ENCODE peak calls at places on chromosomes 3 and 15, in four cellular contexts. X is NCI-H774; H is retina; Q is activated CD8-positive, alpha-beta memory T cell treated with anti-CD3 and anti-CD28 coated beads, Interleukin-2, amount 10 ng/mL, durations not matched to agents 7 days and 5 days. F is an unnamed sample.
A peak's percentile ranks its signal among the peaks of the same experiment; 100 is the strongest.

GRCh38 chr3:47612178-47612577 is 33.5 kb upstream of the CSPG5 start:
- DNase-seq in X (no peak), H (peak; percentile 16), Q (no peak), F (peak; percentile 54)

GRCh38 chr3:65641041-65641440 is 397.7 kb downstream of the MAGI1 start:
- DNase-seq in X (no peak), H (peak; percentile 35), Q (no peak), F (no peak)

GRCh38 chr15:50134524-50135024 is 15.5 kb upstream of the ATP8B4 start:
- DNase-seq in X (no peak), H (no peak), Q (no peak), F (no peak)

GRCh38 chr3:103653996-103654395 is 1219.2 kb downstream of the ZPLD1 start:
- DNase-seq in X (no peak), H (no peak), Q (no peak), F (no peak)

GRCh38 chr15:88071141-88071540 is 185.4 kb downstream of the NTRK3 start:
- DNase-seq in X (no peak), H (no peak), Q (no peak), F (no peak)

GRCh38 chr3:53154731-53155320 is 6.2 kb upstream of the PRKCD start:
- DNase-seq in X (no peak), H (no peak), Q (no peak), F (no peak)

GRCh38 chr15:67839358-67839928 is 402 bp downstream of the RNU6-1 start:
- DNase-seq in X (no peak), H (no peak), Q (peak; percentile 46), F (no peak)

GRCh38 chr3:69784854-69785523 is 45.7 kb downstream of the MITF start:
- DNase-seq in X (no peak), H (no peak), Q (no peak), F (no peak)

GRCh38 chr15:97082835-97083234 is 752.3 kb downstream of the NR2F2 start:
- DNase-seq in X (no peak), H (peak; percentile 42), Q (no peak), F (no peak)

GRCh38 chr15:88090406-88091085 is 166.0 kb downstream of the NTRK3 start:
- DNase-seq in X (no peak), H (no peak), Q (no peak), F (no peak)

GRCh38 chr3:189626286-189626685 is 4.9 kb upstream of the TP63 start:
- DNase-seq in X (no peak), H (no peak), Q (no peak), F (no peak)

GRCh38 chr3:14762701-14763100 is 56.1 kb upstream of the FGD5 start:
- DNase-seq in X (no peak), H (no peak), Q (no peak), F (no peak)

GRCh38 chr3:48256557-48256956 is 15.7 kb downstream of the ZNF589 start:
- DNase-seq in X (no peak), H (no peak), Q (no peak), F (no peak)

GRCh38 chr15:98035134-98035533 is 74.6 kb downstream of the ARRDC4 start:
- DNase-seq in X (no peak), H (no peak), Q (no peak), F (no peak)

GRCh38 chr3:194632983-194633348 is 253 bp downstream of the TMEM44 start:
- DNase-seq in X (peak; percentile 85), H (peak; percentile 66), Q (no peak), F (no peak)

GRCh38 chr3:166205158-166205557 is 367.9 kb upstream of the BCHE start:
- DNase-seq in X (no peak), H (no peak), Q (no peak), F (no peak)

GRCh38 chr3:4119119-4119518 is 184.1 kb upstream of the SETMAR start:
- DNase-seq in X (no peak), H (no peak), Q (no peak), F (no peak)

GRCh38 chr3:124229407-124229806 is 237.5 kb upstream of the ROPN1 start:
- DNase-seq in X (no peak), H (no peak), Q (no peak), F (no peak)

GRCh38 chr15:67784856-67785430 is 40.4 kb upstream of the SKOR1 start:
- DNase-seq in X (no peak), H (no peak), Q (no peak), F (no peak)

GRCh38 chr3:16399473-16399872 is 114.0 kb downstream of the RFTN1 start:
- DNase-seq in X (no peak), H (no peak), Q (no peak), F (no peak)

GRCh38 chr3:25293736-25294135 is 134.3 kb upstream of the RARB start:
- DNase-seq in X (no peak), H (no peak), Q (no peak), F (no peak)

GRCh38 chr15:89783861-89784685 is 7.9 kb downstream of the MESP2 start:
- DNase-seq in X (no peak), H (no peak), Q (no peak), F (no peak)

GRCh38 chr3:168870892-168871291 is 775.2 kb upstream of the GOLIM4 start:
- DNase-seq in X (no peak), H (no peak), Q (no peak), F (no peak)

GRCh38 chr3:142429582-142429981 is 18.3 kb downstream of the XRN1 start:
- DNase-seq in X (no peak), H (no peak), Q (no peak), F (no peak)

GRCh38 chr15:40358492-40359353 is 704 bp downstream of the DISP2 start:
- DNase-seq in X (no peak), H (peak; percentile 55), Q (peak; percentile 67), F (no peak)

GRCh38 chr15:35740761-35741160 is 194.8 kb upstream of the DPH6 start:
- DNase-seq in X (no peak), H (no peak), Q (no peak), F (no peak)

GRCh38 chr15:68205558-68205944 is 419 bp upstream of the CALML4 start:
- DNase-seq in X (no peak), H (no peak), Q (no peak), F (no peak)

GRCh38 chr3:57130426-57131209 is 34.5 kb downstream of the IL17RD start:
- DNase-seq in X (peak; percentile 21), H (peak; percentile 85), Q (no peak), F (peak; percentile 57)

GRCh38 chr3:18355819-18356218 is 69.3 kb downstream of the SATB1 start:
- DNase-seq in X (no peak), H (no peak), Q (no peak), F (no peak)

GRCh38 chr3:150114873-150115570 is 144.3 kb upstream of the PFN2 start:
- DNase-seq in X (no peak), H (no peak), Q (no peak), F (no peak)

GRCh38 chr3:14606663-14607339 is 44.8 kb upstream of the CCDC174 start:
- DNase-seq in X (no peak), H (no peak), Q (no peak), F (no peak)

GRCh38 chr15:26882112-26882511 is 15.2 kb downstream of the GABRA5 start:
- DNase-seq in X (no peak), H (no peak), Q (no peak), F (no peak)

GRCh38 chr3:37097776-37098175 is 76.6 kb downstream of the LRRFIP2 start:
- DNase-seq in X (no peak), H (no peak), Q (no peak), F (no peak)

GRCh38 chr3:37661615-37662306 is 199.9 kb upstream of the CTDSPL start:
- DNase-seq in X (no peak), H (no peak), Q (no peak), F (no peak)

GRCh38 chr3:50134367-50134766 is 20.8 kb upstream of the SEMA3F start:
- DNase-seq in X (no peak), H (no peak), Q (no peak), F (no peak)

GRCh38 chr15:28001641-28002040 is 97.5 kb downstream of the OCA2 start:
- DNase-seq in X (no peak), H (no peak), Q (no peak), F (no peak)

GRCh38 chr3:50268703-50269451 is at the start of gene SEMA3B:
- DNase-seq in X (no peak), H (no peak), Q (no peak), F (no peak)

F was measured in NCI-H2029.